ENCODE peak calls at places on chromosomes 5 and 9, in eight cellular contexts. I is activated T-helper 2 cell treated with anti-CD3 and anti-CD28 coated beads, Interferon-gamma antibody, Interleukin-2, Interleukin-4, amounts not matched to agents 10 μg/mL and 5 μg/mL and 100 μg/mL, durations not matched to agents 14 hours and 24 hours and 36 hours; E is CD4-positive, alpha-beta T cell; K is Peyer's patch; L is NCI-H1105 treated with DMSO at 0.1 percent for 48 hours; Q is NCI-H345; U is lower leg skin; T is effector CD4-positive, alpha-beta T cell. V is an unnamed sample.

GRCh38 chr5:107300928-107301327 is 369.8 kb downstream of the EFNA5 start:
- DNase-seq in I (no peak), E (no peak), K (no peak), L (no peak), Q (no peak), U (no peak), T (no peak), V (no peak)

GRCh38 chr9:130766031-130766903 is 68.8 kb upstream of the ABL1 start:
- DNase-seq in I (no peak), E (no peak), K (no peak), L (no peak), Q (no peak), U (no peak), T (no peak), V (peak)

GRCh38 chr9:137760426-137760825 is 117.2 kb upstream of the CACNA1B start:
- DNase-seq in I (no peak), E (no peak), K (no peak), L (no peak), Q (no peak), U (no peak), T (no peak), V (no peak)

GRCh38 chr5:173050791-173051190 is 5.4 kb upstream of the CREBRF start:
- DNase-seq in I (no peak), E (no peak), K (no peak), L (no peak), Q (no peak), U (no peak), T (no peak), V (peak)

GRCh38 chr5:115262066-115262404 is 642 bp downstream of the PGGT1B start:
- DNase-seq in I (no peak), E (no peak), K (no peak), L (no peak), Q (no peak), U (no peak), T (no peak), V (peak)

GRCh38 chr9:36328798-36329411 is 70.7 kb upstream of the GNE start:
- DNase-seq in I (peak), E (peak), K (no peak), L (peak), Q (peak), U (peak), T (peak), V (peak)

GRCh38 chr9:83304686-83305085 is 233.5 kb downstream of the FRMD3 start:
- DNase-seq in I (no peak), E (no peak), K (no peak), L (peak), Q (peak), U (peak), T (no peak), V (peak)

GRCh38 chr5:68033961-68034581 is 181.5 kb upstream of the PIK3R1 start:
- DNase-seq in I (no peak), E (no peak), K (no peak), L (no peak), Q (no peak), U (no peak), T (no peak), V (peak)

GRCh38 chr5:133397986-133398645 is 214.2 kb downstream of the FSTL4 start:
- DNase-seq in I (peak), E (no peak), K (no peak), L (no peak), Q (no peak), U (no peak), T (no peak), V (no peak)

GRCh38 chr5:52809884-52810283 is 22.2 kb downstream of the ITGA1 start:
- DNase-seq in I (no peak), E (no peak), K (no peak), L (no peak), Q (no peak), U (no peak), T (no peak), V (no peak)

GRCh38 chr9:107269681-107270080 is 13.4 kb upstream of the RAD23B start:
- DNase-seq in I (no peak), E (no peak), K (no peak), L (no peak), Q (no peak), U (no peak), T (no peak), V (no peak)

GRCh38 chr5:56432326-56432725 is 199.2 kb upstream of the ANKRD55 start:
- DNase-seq in I (no peak), E (no peak), K (no peak), L (no peak), Q (no peak), U (no peak), T (no peak), V (no peak)

GRCh38 chr5:158364367-158364766 is 505.4 kb upstream of the CLINT1 start:
- DNase-seq in I (no peak), E (no peak), K (no peak), L (no peak), Q (no peak), U (no peak), T (no peak), V (no peak)

GRCh38 chr9:115267788-115268187 is 149.8 kb upstream of the TNC start:
- DNase-seq in I (no peak), E (no peak), K (no peak), L (no peak), Q (no peak), U (no peak), T (no peak), V (no peak)

GRCh38 chr5:19547640-19548039 is 440.4 kb downstream of the CDH18 start:
- DNase-seq in I (no peak), E (no peak), K (no peak), L (no peak), Q (no peak), U (no peak), T (no peak), V (no peak)

GRCh38 chr9:86387376-86387775 is 33.2 kb upstream of the TUT7 start:
- DNase-seq in I (no peak), E (no peak), K (no peak), L (no peak), Q (no peak), U (no peak), T (no peak), V (no peak)

GRCh38 chr9:128786681-128787582 is at the start of gene TBC1D13:
- DNase-seq in I (peak), E (peak), K (peak), L (peak), Q (peak), U (peak), T (peak), V (peak)

GRCh38 chr5:71830626-71831539 is 111.8 kb downstream of the CARTPT start:
- DNase-seq in I (no peak), E (no peak), K (no peak), L (peak), Q (peak), U (peak), T (no peak), V (peak)

V was measured in colonic mucosa.